ENCODE peak calls at places on chromosomes 11 and 22, in four cellular contexts. U is upper lobe of left lung, D is K562, S is GM12878. V is an unnamed sample.

GRCh38 chr11:72935705-72936104 is 121.5 kb downstream of the ATG16L2 start:
- ATAC-seq in D (no peak), S (no peak), U (no peak), V (no peak)

GRCh38 chr22:41976961-41977566 is 7.8 kb downstream of the SEPTIN3 start:
- ATAC-seq in U (no peak), D (no peak), S (no peak), V (no peak)

GRCh38 chr11:114395776-114396175 is 4.5 kb downstream of the C11orf71 start:
- ATAC-seq in S (no peak), U (no peak), D (no peak), V (no peak)

GRCh38 chr11:10326080-10326964 is 21.4 kb downstream of the ADM start:
- ATAC-seq in S (no peak), D (no peak), U (no peak), V (peak; percentile 48)

GRCh38 chr22:19669570-19669969 is 44.7 kb upstream of the SEPTIN5 start:
- ATAC-seq in U (no peak), D (no peak), S (no peak), V (no peak)

GRCh38 chr11:1629326-1630185 is at the start of gene KRTAP5-5:
- ATAC-seq in S (no peak), U (no peak), D (no peak), V (no peak)

GRCh38 chr11:133695376-133695775 is 149.9 kb downstream of the SPATA19 start:
- ATAC-seq in U (no peak), S (no peak), D (no peak), V (no peak)

GRCh38 chr11:3120071-3120792 is 44.9 kb downstream of the OSBPL5 start:
- ATAC-seq in S (no peak), D (no peak), U (no peak), V (no peak)

GRCh38 chr11:44600739-44601416 is 35.4 kb downstream of the CD82 start:
- ATAC-seq in S (peak; percentile 37), U (no peak), D (no peak), V (no peak)

GRCh38 chr22:38295863-38296262 is 21.4 kb downstream of the CSNK1E start:
- ATAC-seq in S (no peak), U (no peak), D (no peak), V (no peak)

GRCh38 chr11:121538054-121538453 is 85.3 kb upstream of the SORL1-AS1 start:
- ATAC-seq in U (no peak), D (no peak), S (peak; percentile 87), V (no peak)

GRCh38 chr11:8709002-8709672 is 26.5 kb downstream of the RPL27A start:
- ATAC-seq in S (peak; percentile 26), U (peak; percentile 15), D (no peak), V (peak; percentile 86)
- TF ChIP-seq EP300 in S (no peak), U (no peak), D (no peak), V (peak; percentile 74)

DNA sequence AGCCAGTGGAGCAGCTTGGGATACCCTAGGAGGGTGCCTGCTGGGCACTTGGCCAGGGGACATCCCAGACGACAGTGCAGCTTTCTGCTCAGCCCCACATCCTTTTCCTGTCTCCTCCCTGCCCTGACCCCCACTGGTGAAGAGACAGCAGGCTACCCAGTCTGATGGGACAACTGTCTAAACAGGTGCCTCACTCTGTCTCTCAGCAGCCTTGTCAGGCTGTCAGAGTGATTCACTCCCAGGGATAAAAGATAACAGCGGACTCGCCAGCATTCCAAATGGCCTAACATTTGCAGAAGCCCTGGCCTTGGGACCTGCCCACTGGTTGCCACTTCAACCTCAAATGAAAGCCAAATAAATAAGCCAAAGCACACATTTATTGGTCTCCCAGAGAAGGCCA is 318.6 kb upstream of the PLET1 start:
- ATAC-seq in D (no peak), U (no peak), S (no peak), V (no peak)
- TF ChIP-seq EP300 in D (no peak), U (no peak), S (no peak), V (no peak)

DNA sequence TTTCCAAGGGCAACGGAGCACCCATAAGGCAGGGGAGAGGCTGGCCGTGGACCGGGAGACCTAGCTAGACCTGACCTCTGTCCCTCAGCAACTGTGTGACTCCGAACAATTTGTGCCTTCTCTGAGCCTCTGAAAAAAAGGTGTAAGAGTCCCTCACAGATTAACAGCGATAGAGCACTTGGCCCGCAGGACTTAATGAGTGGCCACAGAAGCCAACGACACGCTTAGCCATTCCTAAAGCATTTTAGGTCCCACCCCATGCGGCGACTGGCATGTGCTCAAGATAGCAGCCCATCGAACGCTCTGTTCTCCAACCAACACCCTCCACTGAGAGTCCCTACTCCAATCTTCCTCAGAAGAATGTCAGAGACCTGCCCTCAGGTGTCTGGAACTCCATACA is 1.5 kb downstream of the SULT4A1 start:
- ATAC-seq in D (no peak), U (no peak), S (no peak), V (no peak)
- TF ChIP-seq EP300 in D (no peak), U (no peak), S (no peak), V (no peak)

GRCh38 chr11:65021509-65021908 is 5.7 kb upstream of the SNX15 start:
- ATAC-seq in D (no peak), U (no peak), S (no peak), V (no peak)

GRCh38 chr11:65026810-65027209 is 429 bp upstream of the SNX15 start:
- ATAC-seq in U (no peak), S (no peak), D (peak; percentile 16), V (no peak)

GRCh38 chr11:65032216-65032615 is 5.0 kb downstream of the SNX15 start:
- ATAC-seq in S (no peak), U (no peak), D (no peak), V (no peak)

GRCh38 chr11:65027213-65028067 is at the start of gene SNX15:
- ATAC-seq in S (peak; percentile 98), D (peak; percentile 98), U (peak; percentile 97), V (peak; percentile 97)
- TF ChIP-seq EP300 in S (no peak), D (peak; percentile 23), U (peak; percentile 42), V (no peak)

GRCh38 chr11:29296680-29297079 is 720.1 kb downstream of the KCNA4 start:
- ATAC-seq in D (no peak), U (no peak), S (no peak), V (no peak)

DNA sequence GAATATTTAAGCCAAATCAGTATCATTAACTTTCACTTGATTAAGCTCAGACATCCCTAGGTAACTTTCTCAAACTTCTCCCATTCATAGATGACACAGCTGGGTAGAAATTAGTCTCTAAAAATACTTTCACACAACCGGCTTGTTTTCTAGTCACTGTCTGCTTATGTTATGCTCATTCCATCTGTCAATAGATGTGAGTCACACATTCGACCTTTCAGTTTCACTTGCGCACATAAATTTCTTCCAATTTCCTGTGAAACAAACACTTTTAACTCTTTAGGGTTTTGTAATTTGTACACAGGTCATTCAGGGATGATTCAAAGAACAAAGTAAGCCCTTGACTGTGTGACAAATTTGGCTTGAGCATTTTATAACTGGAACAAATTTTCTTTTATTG is 723.0 kb downstream of the KCNA4 start:
- ATAC-seq in S (peak; percentile 96), U (no peak), D (no peak), V (no peak)
- TF ChIP-seq EP300 in S (peak; percentile 99), U (no peak), D (no peak), V (no peak)

GRCh38 chr11:28110839-28111235 is 2.6 kb downstream of the METTL15 start:
- ATAC-seq in U (no peak), D (no peak), S (no peak), V (no peak)

GRCh38 chr11:28108909-28109308 is 721 bp downstream of the METTL15 start:
- ATAC-seq in U (no peak), S (no peak), D (no peak), V (no peak)

GRCh38 chr11:28107726-28108618 is at the start of the genes KIF18A and METTL15:
- ATAC-seq in U (peak; percentile 99), D (peak; percentile 84), S (peak; percentile 91), V (peak; percentile 99)

GRCh38 chr11:28107331-28107725 is 628 bp downstream of the KIF18A start:
- ATAC-seq in U (no peak), S (peak; percentile 21), D (peak; percentile 32), V (no peak)

GRCh38 chr11:28110108-28110838 is 2.1 kb downstream of the METTL15 start:
- ATAC-seq in S (peak; percentile 58), U (peak; percentile 78), D (peak; percentile 74), V (peak; percentile 36)
- TF ChIP-seq EP300 in S (peak; percentile 16), U (no peak), D (peak; percentile 56), V (no peak)

DNA sequence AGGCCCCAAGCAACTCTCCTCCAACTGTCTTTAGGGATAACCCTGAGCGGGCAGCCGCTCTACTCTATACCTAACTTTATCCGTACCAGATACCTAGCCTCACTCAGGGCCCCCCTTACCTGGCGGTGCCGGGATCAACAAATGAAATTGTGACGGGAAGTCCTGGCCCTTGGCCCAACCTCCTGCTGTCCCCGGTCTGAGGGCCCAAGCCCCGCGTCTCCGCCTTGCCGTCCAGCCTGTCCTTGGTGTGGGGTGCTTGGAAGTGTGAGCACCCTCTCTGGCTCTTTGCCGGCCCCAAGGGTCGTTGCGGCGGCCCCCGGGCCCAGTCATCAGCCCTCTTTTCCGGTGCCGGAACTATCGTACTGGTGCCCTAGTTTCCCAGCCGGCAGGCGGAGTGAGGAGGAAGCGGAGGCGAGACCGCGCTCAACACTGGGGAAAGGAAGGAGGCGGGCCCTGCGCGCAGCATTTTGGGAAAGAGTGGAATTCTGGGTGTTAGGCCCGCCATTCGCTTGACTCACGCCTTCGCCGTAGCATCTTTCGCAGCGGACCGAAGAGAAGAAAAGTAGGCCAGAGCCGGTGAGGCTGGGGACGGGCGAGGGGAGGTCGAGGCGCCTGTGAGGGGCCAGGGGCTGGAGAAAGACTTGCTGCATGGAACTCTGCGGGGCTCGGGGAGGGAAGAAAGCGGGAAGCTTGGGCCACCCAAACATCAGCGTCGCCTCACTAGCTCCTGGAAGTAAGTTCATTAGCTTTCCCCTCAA is at the start of gene SNRPD3:
- ATAC-seq in U (peak; percentile 95), D (peak; percentile 84), S (peak; percentile 71), V (peak; percentile 85)
- TF ChIP-seq EP300 in U (peak; percentile 64), D (no peak), S (peak; percentile 39), V (no peak)

GRCh38 chr22:25882366-25882765 is 140.4 kb downstream of the MYO18B start:
- ATAC-seq in U (no peak), S (no peak), D (no peak), V (no peak)

GRCh38 chr22:25878933-25879332 is 136.9 kb downstream of the MYO18B start:
- ATAC-seq in U (no peak), S (no peak), D (no peak), V (no peak)

GRCh38 chr22:25884121-25884520 is 142.1 kb downstream of the MYO18B start:
- ATAC-seq in S (no peak), D (no peak), U (no peak), V (no peak)

GRCh38 chr22:25880524-25880923 is 138.5 kb downstream of the MYO18B start:
- ATAC-seq in D (no peak), S (peak; percentile 78), U (no peak), V (no peak)

GRCh38 chr22:25881353-25881752 is 139.4 kb downstream of the MYO18B start:
- ATAC-seq in U (no peak), S (no peak), D (no peak), V (no peak)
- TF ChIP-seq EP300 in U (no peak), S (no peak), D (no peak), V (no peak)

DNA sequence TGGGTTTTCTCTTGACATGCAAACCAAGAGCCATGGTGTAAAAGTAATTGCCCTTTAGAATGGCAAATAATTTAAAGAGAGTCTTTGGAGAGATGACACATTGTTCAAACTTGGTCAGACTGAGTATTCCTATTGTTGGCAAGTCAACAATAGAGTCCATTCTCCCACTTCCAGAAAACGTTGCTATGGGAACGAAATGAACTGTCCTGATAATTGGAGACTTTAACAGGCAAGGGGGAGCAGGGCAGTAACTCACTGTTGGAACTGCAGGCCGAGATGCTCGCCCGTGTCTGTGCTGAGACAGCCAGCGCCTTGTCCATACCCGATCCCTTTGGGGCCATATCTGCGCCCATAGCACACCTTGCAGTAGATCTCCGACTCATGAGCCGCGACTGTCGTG is 13.9 kb downstream of the CSRP3 start:
- ATAC-seq in S (no peak), D (no peak), U (no peak), V (no peak)
- TF ChIP-seq EP300 in S (no peak), D (no peak), U (no peak), V (no peak)

GRCh38 chr11:112086422-112087191 is at the start of the genes SDHD and TIMM8B:
- ATAC-seq in S (peak; percentile 95), D (peak; percentile 94), U (peak; percentile 96), V (peak; percentile 98)
- TF ChIP-seq EP300 in S (no peak), D (peak; percentile 6), U (no peak), V (no peak)